ENCODE peak calls at places on chromosome 2, in nine cellular contexts. T is heart left ventricle; Q is NCI-H510A treated with DMSO at 0.1 percent for 48 hours; S is NCI-H1092; P is activated effector memory CD4-positive, alpha-beta T cell treated with Interleukin-2 at 50 U/mL for 16 hours; D is stimulated activated CD8-positive, alpha-beta memory T cell treated with anti-CD3 and anti-CD28 coated beads, Interleukin-12 subunit alpha, Interleukin-12 subunit beta, amount 100 ng/mL, for 1 hour; Y is SIG-M5; L is activated T-cell treated with anti-CD3 and anti-CD28 coated beads, Interleukin-2, amount 50 U/mL, for 4 hours; J is stimulated activated CD4-positive, alpha-beta T cell treated with anti-CD3 and anti-CD28 coated beads, Interleukin-1b, Interleukin-23, amount 100 ng/mL, for 24 hours. X is an unnamed sample.

GRCh38 chr2:199757466-199757865 is 93.5 kb downstream of the FTCDNL1 start:
- DNase-seq in J (no peak), Y (no peak), Q (peak), T (peak), S (peak), L (no peak), D (no peak), P (no peak), X (no peak)

GRCh38 chr2:174485763-174486613 is 841 bp downstream of the GPR155 start:
- DNase-seq in Y (no peak), L (no peak), Q (peak), T (peak), S (no peak), P (peak), J (no peak), D (no peak), X (no peak)

GRCh38 chr2:88247531-88247930 is 77.4 kb downstream of the THNSL2 start:
- DNase-seq in L (no peak), D (no peak), J (no peak), Y (no peak), S (no peak), T (no peak), P (no peak), Q (no peak), X (no peak)

GRCh38 chr2:6922201-6922656 is 5.0 kb downstream of the RNF144A start:
- DNase-seq in D (no peak), Y (no peak), Q (no peak), L (no peak), S (no peak), J (no peak), T (no peak), P (no peak), X (no peak)

GRCh38 chr2:205731521-205731965 is 49.2 kb downstream of the NRP2 start:
- DNase-seq in J (no peak), T (no peak), D (no peak), L (no peak), P (no peak), Q (no peak), Y (no peak), S (no peak), X (no peak)

GRCh38 chr2:30113617-30114293 is 33.1 kb upstream of the YPEL5 start:
- DNase-seq in L (no peak), D (no peak), J (no peak), S (no peak), Y (no peak), T (no peak), P (no peak), Q (no peak), X (peak)

GRCh38 chr2:235802542-235802941 is 308.7 kb downstream of the AGAP1 start:
- DNase-seq in T (no peak), P (no peak), S (no peak), D (no peak), Y (no peak), L (no peak), J (no peak), Q (no peak), X (no peak)

GRCh38 chr2:26969089-26969844 is 1.2 kb upstream of the MAPRE3 start:
- DNase-seq in D (no peak), L (no peak), P (no peak), T (no peak), S (no peak), J (no peak), Q (no peak), Y (no peak), X (no peak)

GRCh38 chr2:86038291-86039081 is 67.2 kb downstream of the POLR1A start:
- DNase-seq in Q (no peak), P (peak), S (no peak), J (peak), Y (no peak), T (no peak), L (peak), D (peak), X (no peak)

GRCh38 chr2:20613342-20613916 is 37.5 kb downstream of the HS1BP3 start:
- DNase-seq in T (no peak), L (no peak), Y (no peak), D (no peak), J (no peak), P (no peak), S (no peak), Q (peak), X (no peak)

GRCh38 chr2:112095654-112096053 is 40.6 kb downstream of the TMEM87B start:
- DNase-seq in J (no peak), Y (no peak), D (no peak), L (no peak), T (no peak), P (no peak), Q (no peak), S (no peak), X (no peak)

X was measured in brain pericyte.